ENCODE peak calls at places on chromosomes 4 and X, in four cellular contexts. E is iris pigment epithelial cell, R is type B pancreatic cell, W is T-helper 2 cell. T is an unnamed sample.
A peak's percentile ranks its signal among the peaks of the same experiment; 100 is the strongest.

GRCh38 chr4:5638976-5639375 is 69.4 kb downstream of the EVC2 start:
- DNase-seq in E (peak; percentile 72), R (no peak), W (no peak), T (no peak)

GRCh38 chr4:98745372-98745771 is 87.0 kb upstream of the TSPAN5 start:
- DNase-seq in E (peak; percentile 53), R (no peak), W (no peak), T (no peak)

GRCh38 chr4:89724716-89725115 is 112.2 kb downstream of the SNCA start:
- DNase-seq in E (peak; percentile 83), R (no peak), W (no peak), T (no peak)

GRCh38 chr4:113539408-113539807 is 222.1 kb downstream of the CAMK2D start:
- DNase-seq in E (peak; percentile 82), R (no peak), W (peak; percentile 83), T (no peak)

GRCh38 chrX:13044441-13044840 is at the start of gene FAM9C:
- DNase-seq in E (no peak), R (no peak), W (no peak), T (no peak)

GRCh38 chr4:35793045-35793722 is 451.1 kb downstream of the ARAP2 start:
- DNase-seq in E (peak; percentile 13), R (no peak), W (no peak), T (no peak)

GRCh38 chr4:172997851-172998250 is 170.8 kb upstream of the GALNT7 start:
- DNase-seq in E (no peak), R (no peak), W (no peak), T (no peak)

GRCh38 chr4:148030486-148030885 is 298.6 kb downstream of the ARHGAP10 start:
- DNase-seq in E (peak; percentile 64), R (no peak), W (no peak), T (no peak)

GRCh38 chr4:176400816-176401461 is 81.2 kb downstream of the SPCS3 start:
- DNase-seq in E (peak; percentile 87), R (no peak), W (no peak), T (no peak)

GRCh38 chr4:26238782-26239647 is 81.8 kb upstream of the RBPJ start:
- DNase-seq in E (peak; percentile 87), R (no peak), W (no peak), T (no peak)

GRCh38 chr4:184450045-184450444 is 24.3 kb downstream of the IRF2 start:
- DNase-seq in E (peak; percentile 84), R (no peak), W (no peak), T (no peak)

GRCh38 chr4:79042079-79042674 is 102.9 kb upstream of the PAQR3 start:
- DNase-seq in E (peak; percentile 31), R (no peak), W (no peak), T (no peak)

GRCh38 chr4:78079701-78080430 is 22.7 kb downstream of the FRAS1 start:
- DNase-seq in E (no peak), R (no peak), W (no peak), T (no peak)

GRCh38 chr4:16496501-16496900 is 270.2 kb upstream of the TAPT1 start:
- DNase-seq in E (peak; percentile 40), R (no peak), W (no peak), T (no peak)

GRCh38 chr4:42865572-42866189 is 26.8 kb upstream of the GRXCR1 start:
- DNase-seq in E (peak; percentile 32), R (no peak), W (peak; percentile 49), T (peak; percentile 53)

GRCh38 chrX:136271300-136271699 is 20.1 kb upstream of the MAP7D3 start:
- DNase-seq in E (no peak), R (no peak), W (no peak), T (no peak)

GRCh38 chr4:38091636-38092035 is 131.4 kb downstream of the PTTG2 start:
- DNase-seq in E (peak; percentile 50), R (no peak), W (no peak), T (no peak)

GRCh38 chr4:162560073-162560472 is 396.3 kb upstream of the FSTL5 start:
- DNase-seq in E (no peak), R (no peak), W (no peak), T (no peak)

GRCh38 chr4:118259103-118259502 is 93.7 kb downstream of the PRSS12 start:
- DNase-seq in E (no peak), R (no peak), W (no peak), T (no peak)

GRCh38 chrX:39665830-39666518 is 431.8 kb downstream of the BCOR start:
- DNase-seq in E (no peak), R (no peak), W (no peak), T (no peak)